ENCODE peak calls at places on chromosomes 2 and 18, in seven cellular contexts. D is cardiac fibroblast, V is lower leg skin, W is type B pancreatic cell, A is OCI-LY7, K is tibial artery, U is right atrium auricular region. O is an unnamed sample.

GRCh38 chr2:174704647-174705046 is 59.6 kb downstream of the CHRNA1 start:
- DNase-seq in D (no peak), V (no peak), W (no peak), A (no peak), K (no peak), U (no peak), O (peak)

GRCh38 chr2:157150747-157151146 is 106.8 kb upstream of the GALNT5 start:
- DNase-seq in D (peak), V (no peak), W (no peak), A (no peak), K (no peak), U (no peak), O (no peak)

GRCh38 chr2:15667579-15668556 is 76.2 kb downstream of the DDX1 start:
- DNase-seq in D (peak), V (no peak), W (no peak), A (no peak), K (no peak), U (no peak), O (no peak)

GRCh38 chr18:37322497-37323035 is 243.0 kb downstream of the CELF4 start:
- DNase-seq in D (peak), V (no peak), W (no peak), A (peak), K (no peak), U (no peak), O (peak)

GRCh38 chr2:86274265-86274917 is 63.0 kb downstream of the REEP1 start:
- DNase-seq in D (no peak), V (peak), W (peak), A (no peak), K (no peak), U (no peak), O (peak)

GRCh38 chr2:203887680-203888079 is 20.1 kb downstream of the CTLA4 start:
- DNase-seq in D (peak), V (no peak), W (no peak), A (no peak), K (no peak), U (no peak), O (no peak)

GRCh38 chr2:182716665-182716990 is 571 bp downstream of the DNAJC10 start:
- DNase-seq in D (no peak), V (no peak), W (no peak), A (no peak), K (no peak), U (no peak), O (no peak)

GRCh38 chr2:219087371-219087770 is 26.6 kb upstream of the IHH start:
- DNase-seq in D (no peak), V (no peak), W (no peak), A (no peak), K (no peak), U (no peak), O (no peak)

GRCh38 chr2:55923091-55923977 is at the start of gene EFEMP1:
- DNase-seq in D (peak), V (peak), W (peak), A (no peak), K (peak), U (peak), O (no peak)

GRCh38 chr2:71129114-71129890 is 727 bp downstream of the MCEE start:
- DNase-seq in D (peak), V (no peak), W (no peak), A (peak), K (no peak), U (no peak), O (peak)

GRCh38 chr2:239318091-239318725 is 82.6 kb downstream of the HDAC4 start:
- DNase-seq in D (peak), V (peak), W (peak), A (no peak), K (peak), U (no peak), O (no peak)

GRCh38 chr2:51995293-51995692 is 963.4 kb upstream of the NRXN1 start:
- DNase-seq in D (peak), V (no peak), W (no peak), A (no peak), K (no peak), U (no peak), O (no peak)

GRCh38 chr2:43482974-43483373 is 112.9 kb downstream of the THADA start:
- DNase-seq in D (peak), V (no peak), W (no peak), A (no peak), K (no peak), U (no peak), O (no peak)

GRCh38 chr18:50687491-50687890 is 127.6 kb downstream of the MAPK4 start:
- DNase-seq in D (no peak), V (no peak), W (no peak), A (no peak), K (no peak), U (no peak), O (no peak)

GRCh38 chr2:120736955-120737801 is 1.5 kb downstream of the GLI2 start:
- DNase-seq in D (peak), V (peak), W (no peak), A (no peak), K (peak), U (peak), O (no peak)

GRCh38 chr2:10934308-10934978 is 22.7 kb downstream of the KCNF1 start:
- DNase-seq in D (no peak), V (no peak), W (no peak), A (no peak), K (no peak), U (no peak), O (peak)

GRCh38 chr2:157056200-157056676 is 201.3 kb upstream of the GALNT5 start:
- DNase-seq in D (peak), V (no peak), W (no peak), A (no peak), K (no peak), U (no peak), O (no peak)

GRCh38 chr2:67037655-67038054 is 359.5 kb upstream of the ETAA1 start:
- DNase-seq in D (no peak), V (no peak), W (no peak), A (no peak), K (no peak), U (no peak), O (no peak)

GRCh38 chr18:50218432-50219197 is 23.7 kb upstream of the MYO5B start:
- DNase-seq in D (peak), V (peak), W (no peak), A (peak), K (no peak), U (no peak), O (peak)

GRCh38 chr2:223311889-223312288 is 259.9 kb downstream of the KCNE4 start:
- DNase-seq in D (no peak), V (no peak), W (no peak), A (no peak), K (no peak), U (no peak), O (no peak)

DNA sequence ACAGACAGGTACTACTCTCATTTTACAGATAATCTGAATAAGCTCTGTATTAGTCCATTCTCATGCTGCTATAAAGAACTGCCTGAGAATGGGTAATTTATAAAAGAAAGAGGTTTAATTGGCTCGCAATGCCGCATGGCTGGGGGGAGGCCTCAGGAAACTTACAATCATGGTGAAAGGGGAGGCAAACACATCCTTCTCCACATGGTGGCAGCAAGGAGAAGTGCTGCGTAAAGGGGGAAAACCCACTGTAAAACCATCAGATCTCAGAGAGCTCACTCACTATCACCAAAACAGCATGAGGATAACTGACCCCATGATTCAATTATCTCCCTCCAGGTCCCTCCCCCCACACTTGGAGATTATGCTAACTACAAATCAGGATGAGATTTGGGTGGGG is 254.4 kb downstream of the KCNE4 start:
- DNase-seq in D (peak), V (no peak), W (no peak), A (peak), K (no peak), U (no peak), O (peak)
- TF ChIP-seq CTCF in D (peak), V (no peak), W (peak), A (peak), K (peak), U (peak), O (peak)

DNA sequence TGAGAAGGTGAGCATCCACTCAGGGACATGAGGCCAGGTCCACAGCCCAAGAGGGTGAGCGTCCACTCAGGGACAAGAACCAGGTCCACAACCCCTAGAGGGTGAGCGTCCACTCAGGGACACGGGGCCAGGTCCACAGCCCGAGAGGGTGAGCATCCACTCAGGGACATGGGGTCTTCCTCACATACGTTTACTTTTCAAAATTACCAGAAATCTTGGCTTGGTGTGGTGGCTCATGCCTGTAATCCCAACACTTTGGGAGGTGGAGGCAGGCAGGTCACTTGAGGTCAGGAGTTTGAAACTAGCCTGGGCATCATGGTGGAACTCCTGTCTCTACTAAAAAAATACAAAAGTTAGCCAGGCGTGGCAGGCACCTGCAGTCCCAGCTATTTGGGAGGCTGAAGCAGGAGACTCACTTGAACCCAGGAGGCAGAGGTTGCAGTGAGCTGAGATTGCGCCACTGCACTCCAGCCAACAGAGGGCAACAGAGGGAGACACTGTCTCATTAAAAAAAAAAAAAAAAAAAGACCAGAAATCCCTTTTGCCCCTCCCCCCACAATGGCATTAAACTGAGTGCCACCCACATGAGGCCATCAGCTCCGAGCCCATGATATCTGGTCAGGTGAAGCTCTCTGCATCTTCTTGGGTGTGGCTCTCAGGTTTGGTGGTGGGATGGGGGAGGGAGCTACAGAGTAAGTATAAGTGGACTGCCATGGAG is 9.0 kb upstream of the MBP start:
- DNase-seq in D (no peak), V (peak), W (no peak), A (peak), K (no peak), U (no peak), O (no peak)
- TF ChIP-seq CTCF in D (peak), V (no peak), W (peak), A (peak), K (no peak), U (peak), O (no peak)

GRCh38 chr2:101873543-101873942 is 118.2 kb upstream of the IL1R2 start:
- DNase-seq in D (no peak), V (no peak), W (no peak), A (peak), K (no peak), U (no peak), O (peak)
- TF ChIP-seq CTCF in D (no peak), V (no peak), W (peak), A (peak), K (no peak), U (peak), O (peak)

DNA sequence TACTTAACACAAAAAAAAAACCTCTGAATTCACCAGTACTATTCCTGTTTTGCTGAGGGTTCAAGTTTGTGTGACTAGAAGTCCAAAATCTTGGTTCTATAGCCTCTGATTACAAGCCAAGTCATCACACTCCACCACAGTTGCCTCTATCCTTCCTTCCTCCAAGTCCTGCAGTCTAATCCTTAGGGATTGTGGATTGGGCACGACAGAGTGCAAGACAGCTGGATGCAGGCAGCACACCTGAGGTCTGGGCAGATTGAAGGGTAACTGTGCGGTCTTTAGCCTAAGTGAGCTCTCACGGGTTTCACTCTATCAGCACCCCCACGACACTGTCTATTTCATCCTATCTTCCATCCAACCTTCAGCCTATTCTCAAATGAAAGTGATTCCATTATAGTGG is 299.4 kb upstream of the ID2 start:
- DNase-seq in D (no peak), V (no peak), W (no peak), A (no peak), K (no peak), U (no peak), O (no peak)
- TF ChIP-seq CTCF in D (no peak), V (no peak), W (no peak), A (no peak), K (no peak), U (no peak), O (no peak)

GRCh38 chr2:1588994-1589611 is 155.2 kb downstream of the PXDN start:
- DNase-seq in D (peak), V (peak), W (no peak), A (no peak), K (no peak), U (no peak), O (peak)
- TF ChIP-seq CTCF in D (no peak), V (no peak), W (peak), A (peak), K (no peak), U (no peak), O (peak)

GRCh38 chr18:3885209-3885792 is 435.3 kb downstream of the TGIF1 start:
- DNase-seq in D (no peak), V (no peak), W (no peak), A (peak), K (no peak), U (no peak), O (peak)
- TF ChIP-seq CTCF in D (peak), V (no peak), W (peak), A (peak), K (no peak), U (peak), O (peak)

O was measured in NB4.